ENCODE peak calls at places on chromosomes 7 and 10, in seven cellular contexts. One of them, this sample, is unnamed.

GRCh38 chr7:47518827-47519226 is 63.1 kb downstream of the TNS3 start:
- DNase-seq in A549: no peak
- DNase-seq in H1: no peak
- DNase-seq in HepG2: peak; percentile 85
- DNase-seq in SK-N-SH: no peak
- DNase-seq in K562: no peak
- DNase-seq in HCT116: no peak
- DNase-seq in this sample: no peak

GRCh38 chr7:19262794-19263193 is 117.6 kb upstream of the FERD3L start:
- DNase-seq in A549: no peak
- DNase-seq in H1: no peak
- DNase-seq in HepG2: no peak
- DNase-seq in SK-N-SH: no peak
- DNase-seq in K562: no peak
- DNase-seq in HCT116: no peak
- DNase-seq in this sample: no peak

GRCh38 chr7:14962778-14963177 is 60.2 kb upstream of the DGKB start:
- DNase-seq in A549: no peak
- DNase-seq in H1: no peak
- DNase-seq in HepG2: no peak
- DNase-seq in SK-N-SH: no peak
- DNase-seq in K562: no peak
- DNase-seq in HCT116: no peak
- DNase-seq in this sample: no peak

GRCh38 chr10:63431962-63432797 is 33.6 kb downstream of the JMJD1C start:
- DNase-seq in A549: peak; percentile 31
- DNase-seq in H1: no peak
- DNase-seq in HepG2: no peak
- DNase-seq in SK-N-SH: no peak
- DNase-seq in K562: no peak
- DNase-seq in HCT116: no peak
- DNase-seq in this sample: peak; percentile 89

GRCh38 chr7:30020535-30020934 is 6.0 kb downstream of the FKBP14 start:
- DNase-seq in A549: no peak
- DNase-seq in H1: no peak
- DNase-seq in HepG2: no peak
- DNase-seq in SK-N-SH: no peak
- DNase-seq in K562: no peak
- DNase-seq in HCT116: no peak
- DNase-seq in this sample: no peak

GRCh38 chr7:150340024-150340749 is 1.2 kb downstream of the RARRES2 start:
- DNase-seq in A549: no peak
- DNase-seq in H1: no peak
- DNase-seq in HepG2: peak; percentile 56
- DNase-seq in SK-N-SH: no peak
- DNase-seq in K562: no peak
- DNase-seq in HCT116: no peak
- DNase-seq in this sample: no peak

GRCh38 chr10:125017547-125018298 is 75.8 kb downstream of the ZRANB1 start:
- DNase-seq in A549: no peak
- DNase-seq in H1: no peak
- DNase-seq in HepG2: no peak
- DNase-seq in SK-N-SH: no peak
- DNase-seq in K562: no peak
- DNase-seq in HCT116: no peak
- DNase-seq in this sample: no peak

GRCh38 chr10:30686706-30687105 is 57.2 kb upstream of the LYZL2 start:
- DNase-seq in A549: no peak
- DNase-seq in H1: no peak
- DNase-seq in HepG2: no peak
- DNase-seq in SK-N-SH: no peak
- DNase-seq in K562: no peak
- DNase-seq in HCT116: no peak
- DNase-seq in this sample: no peak

GRCh38 chr10:96655577-96656213 is 64.6 kb downstream of the PIK3AP1 start:
- DNase-seq in A549: no peak
- DNase-seq in H1: no peak
- DNase-seq in HepG2: no peak
- DNase-seq in SK-N-SH: no peak
- DNase-seq in K562: no peak
- DNase-seq in HCT116: no peak
- DNase-seq in this sample: no peak

GRCh38 chr10:113958631-113959382 is 84.9 kb upstream of the ADRB1 start:
- DNase-seq in A549: peak; percentile 90
- DNase-seq in H1: no peak
- DNase-seq in HepG2: peak; percentile 88
- DNase-seq in SK-N-SH: no peak
- DNase-seq in K562: no peak
- DNase-seq in HCT116: peak; percentile 82
- DNase-seq in this sample: peak; percentile 14

GRCh38 chr10:83516788-83517187 is 622.5 kb upstream of the GHITM start:
- DNase-seq in A549: no peak
- DNase-seq in H1: no peak
- DNase-seq in HepG2: no peak
- DNase-seq in SK-N-SH: peak; percentile 74
- DNase-seq in K562: no peak
- DNase-seq in HCT116: no peak
- DNase-seq in this sample: no peak

GRCh38 chr10:99996934-99997648 is 12.7 kb downstream of the DNMBP start:
- DNase-seq in A549: no peak
- DNase-seq in H1: no peak
- DNase-seq in HepG2: no peak
- DNase-seq in SK-N-SH: no peak
- DNase-seq in K562: no peak
- DNase-seq in HCT116: no peak
- DNase-seq in this sample: peak; percentile 79

GRCh38 chr7:33853361-33854062 is 51.8 kb upstream of the BMPER start:
- DNase-seq in A549: no peak
- DNase-seq in H1: no peak
- DNase-seq in HepG2: no peak
- DNase-seq in SK-N-SH: no peak
- DNase-seq in K562: no peak
- DNase-seq in HCT116: no peak
- DNase-seq in this sample: no peak

GRCh38 chr7:96084880-96085551 is 236.9 kb downstream of the SLC25A13 start:
- DNase-seq in A549: peak; percentile 14
- DNase-seq in H1: no peak
- DNase-seq in HepG2: no peak
- DNase-seq in SK-N-SH: no peak
- DNase-seq in K562: no peak
- DNase-seq in HCT116: no peak
- DNase-seq in this sample: peak; percentile 72

GRCh38 chr10:117360994-117361667 is 14.1 kb downstream of the PDZD8 start:
- DNase-seq in A549: peak; percentile 62
- DNase-seq in H1: no peak
- DNase-seq in HepG2: peak; percentile 85
- DNase-seq in SK-N-SH: no peak
- DNase-seq in K562: no peak
- DNase-seq in HCT116: no peak
- DNase-seq in this sample: peak; percentile 47

GRCh38 chr10:4806534-4806933 is 19.5 kb upstream of the AKR1E2 start:
- DNase-seq in A549: no peak
- DNase-seq in H1: no peak
- DNase-seq in HepG2: no peak
- DNase-seq in SK-N-SH: no peak
- DNase-seq in K562: no peak
- DNase-seq in HCT116: no peak
- DNase-seq in this sample: no peak
- H3K4me1 ChIP-seq in A549: peaks cover 21% of the 10 kb centered on the region
- H3K4me1 ChIP-seq in H1: no peaks in the 10 kb centered on the region
- H3K4me1 ChIP-seq in HepG2: peaks cover 29% of the 10 kb centered on the region
- H3K4me1 ChIP-seq in SK-N-SH: peaks cover 31% of the 10 kb centered on the region
- H3K4me1 ChIP-seq in K562: no peaks in the 10 kb centered on the region
- H3K4me1 ChIP-seq in HCT116: no peaks in the 10 kb centered on the region
- H3K4me1 ChIP-seq in this sample: peaks cover 54% of the 10 kb centered on the region

DNA sequence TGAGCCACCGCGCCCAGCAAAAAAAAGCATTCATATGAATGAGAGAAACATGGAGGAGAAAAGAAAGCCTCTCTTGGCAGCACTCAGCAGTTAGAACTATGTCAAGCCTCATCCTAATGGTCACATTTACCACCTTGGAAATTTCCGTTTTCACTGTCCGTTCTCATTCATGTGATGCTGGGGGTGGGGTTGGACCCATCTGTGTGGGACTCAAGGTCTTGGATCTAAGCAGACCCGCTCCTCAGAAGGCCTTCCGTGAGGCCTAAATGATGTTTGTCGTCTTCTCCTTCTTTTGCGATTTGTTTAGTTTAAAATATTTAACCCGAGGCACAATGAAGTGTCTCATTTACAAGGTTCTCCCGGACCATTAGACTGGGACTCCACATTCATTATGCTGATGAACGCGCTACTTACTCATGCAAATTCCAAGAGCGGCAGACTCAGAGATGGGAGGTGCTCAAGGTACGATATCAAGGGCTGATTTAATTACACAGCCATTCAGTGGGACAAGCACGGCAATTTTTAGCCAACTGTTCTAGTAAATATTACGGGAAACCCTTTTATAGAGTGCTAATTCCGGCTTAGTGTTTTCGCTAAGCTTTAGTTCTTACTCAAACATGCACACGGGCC is 109.1 kb upstream of the EFCAB10 start:
- DNase-seq in A549: no peak
- DNase-seq in H1: no peak
- DNase-seq in HepG2: no peak
- DNase-seq in SK-N-SH: no peak
- DNase-seq in K562: no peak
- DNase-seq in HCT116: no peak
- DNase-seq in this sample: no peak
- TF ChIP-seq MAX in A549: no peak
- TF ChIP-seq MAX in H1: no peak
- TF ChIP-seq MAX in HepG2: no peak
- TF ChIP-seq MAX in SK-N-SH: no peak
- TF ChIP-seq MAX in K562: no peak
- TF ChIP-seq MAX in HCT116: no peak
- TF ChIP-seq MAX in this sample: no peak

GRCh38 chr10:31962826-31963597 is 34.4 kb upstream of the ARHGAP12 start:
- DNase-seq in A549: no peak
- DNase-seq in H1: no peak
- DNase-seq in HepG2: no peak
- DNase-seq in SK-N-SH: no peak
- DNase-seq in K562: no peak
- DNase-seq in HCT116: no peak
- DNase-seq in this sample: no peak
- H3K4me3 ChIP-seq in A549: no peak overlapping the region
- H3K4me3 ChIP-seq in H1: no peak overlapping the region
- H3K4me3 ChIP-seq in HepG2: no peak overlapping the region
- H3K4me3 ChIP-seq in SK-N-SH: no peak overlapping the region
- H3K4me3 ChIP-seq in K562: no peak overlapping the region
- H3K4me3 ChIP-seq in HCT116: no peak overlapping the region
- H3K4me3 ChIP-seq in this sample: no peak overlapping the region

DNA sequence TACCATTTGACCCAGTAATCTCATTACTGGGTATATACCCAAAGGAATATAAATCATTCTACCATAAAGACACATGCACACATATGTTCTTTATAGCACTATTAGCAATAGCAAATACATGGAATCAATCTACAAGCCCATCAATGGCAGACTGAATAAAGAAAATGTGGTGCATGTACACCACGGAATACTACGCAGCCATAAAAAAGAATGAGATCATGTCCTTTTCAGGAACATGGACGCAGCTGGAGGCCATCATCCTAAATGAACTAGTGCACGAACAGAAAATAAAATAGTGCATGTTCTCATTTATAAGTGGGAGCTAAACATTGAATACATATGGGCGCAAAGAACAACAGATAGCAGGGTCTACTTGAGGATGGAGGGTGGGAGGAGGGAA is 26.6 kb downstream of the NRP1 start:
- DNase-seq in A549: no peak
- DNase-seq in H1: no peak
- DNase-seq in HepG2: no peak
- DNase-seq in SK-N-SH: no peak
- DNase-seq in K562: no peak
- DNase-seq in HCT116: no peak
- DNase-seq in this sample: no peak
- H3K4me1 ChIP-seq in A549: peaks cover 58% of the 10 kb centered on the region
- H3K4me1 ChIP-seq in H1: no peaks in the 10 kb centered on the region
- H3K4me1 ChIP-seq in HepG2: peaks cover 23% of the 10 kb centered on the region
- H3K4me1 ChIP-seq in SK-N-SH: peaks cover 19% of the 10 kb centered on the region
- H3K4me1 ChIP-seq in K562: no peaks in the 10 kb centered on the region
- H3K4me1 ChIP-seq in HCT116: no peaks in the 10 kb centered on the region
- H3K4me1 ChIP-seq in this sample: peaks cover 33% of the 10 kb centered on the region